ENCODE peak calls at places on chromosomes 5 and 9, in eight cellular contexts. F, P, V, U, G, A, X and M are unnamed samples.

GRCh38 chr9:85114799-85115198 is 445.3 kb downstream of the NTRK2 start:
- DNase-seq in U (no peak), A (no peak), X (no peak), F (no peak), G (no peak), P (no peak), V (no peak), M (no peak)

GRCh38 chr9:71762900-71763653 is 5.2 kb downstream of the CEMIP2 start:
- DNase-seq in F (no peak), X (no peak), U (no peak), A (peak; percentile 68), V (peak; percentile 20), G (no peak), P (no peak), M (no peak)

GRCh38 chr5:149838881-149839739 is 105.5 kb downstream of the PDE6A start:
- DNase-seq in X (no peak), F (no peak), P (no peak), V (peak; percentile 64), U (no peak), A (no peak), G (peak; percentile 50), M (no peak)

GRCh38 chr5:6201626-6202025 is 176.7 kb downstream of the MED10 start:
- DNase-seq in A (no peak), F (no peak), G (no peak), V (peak; percentile 11), X (no peak), U (no peak), P (no peak), M (no peak)

GRCh38 chr9:84875193-84875592 is 205.7 kb downstream of the NTRK2 start:
- DNase-seq in V (no peak), P (no peak), A (no peak), U (no peak), F (peak; percentile 1), X (no peak), G (no peak), M (no peak)

GRCh38 chr9:109098960-109099308 is 20.8 kb downstream of the TMEM245 start:
- DNase-seq in P (no peak), U (no peak), X (no peak), A (no peak), G (no peak), F (no peak), V (no peak), M (no peak)

GRCh38 chr5:122532035-122532434 is 220.0 kb downstream of the SNCAIP start:
- DNase-seq in U (no peak), G (no peak), A (no peak), X (no peak), P (no peak), F (no peak), V (no peak), M (no peak)

GRCh38 chr5:138441221-138441620 is 2.4 kb downstream of the REEP2 start:
- DNase-seq in X (no peak), G (no peak), A (no peak), P (no peak), F (no peak), U (no peak), V (no peak), M (no peak)

GRCh38 chr5:133985540-133986180 is 17.2 kb upstream of the C5orf15 start:
- DNase-seq in U (no peak), F (no peak), A (no peak), V (no peak), X (no peak), P (no peak), G (no peak), M (no peak)

GRCh38 chr5:147538232-147538631 is 28.4 kb upstream of the DPYSL3 start:
- DNase-seq in V (peak; percentile 62), U (no peak), X (no peak), P (no peak), F (no peak), A (no peak), G (no peak), M (no peak)

GRCh38 chr5:163503106-163504090 is 2.0 kb upstream of the MAT2B start:
- DNase-seq in V (peak; percentile 76), A (no peak), U (no peak), P (peak; percentile 90), G (no peak), X (peak; percentile 23), F (peak; percentile 39), M (peak; percentile 21)

GRCh38 chr5:176793736-176794135 is 16.6 kb upstream of the UNC5A start:
- DNase-seq in A (no peak), F (no peak), V (no peak), X (no peak), U (peak; percentile 21), G (no peak), P (no peak), M (no peak)

GRCh38 chr5:6454628-6455053 is 6.0 kb downstream of the UBE2QL1 start:
- DNase-seq in A (no peak), U (no peak), X (no peak), P (no peak), G (no peak), F (no peak), V (no peak), M (no peak)

GRCh38 chr9:119369670-119370366 is 583 bp upstream of the BRINP1 start:
- DNase-seq in F (no peak), U (no peak), P (no peak), X (no peak), A (no peak), G (no peak), V (no peak), M (no peak)

GRCh38 chr9:82031538-82032280 is 43.1 kb downstream of the SPATA31D1 start:
- DNase-seq in G (peak; percentile 60), U (no peak), A (peak; percentile 75), X (no peak), F (no peak), P (peak; percentile 56), V (peak; percentile 69), M (no peak)

GRCh38 chr5:160001457-160001856 is 7.5 kb upstream of the TTC1 start:
- DNase-seq in G (no peak), X (no peak), U (peak; percentile 67), V (no peak), F (no peak), A (no peak), P (no peak), M (no peak)

GRCh38 chr5:180098991-180099732 is 27.6 kb upstream of the RNF130 start:
- DNase-seq in G (no peak), A (no peak), X (no peak), F (no peak), P (no peak), U (no peak), V (no peak), M (no peak)

GRCh38 chr9:126317513-126317912 is 9.1 kb upstream of the MVB12B start:
- DNase-seq in P (peak; percentile 62), X (no peak), U (no peak), G (no peak), V (no peak), A (no peak), F (peak; percentile 48), M (peak; percentile 21)

GRCh38 chr5:173750538-173751265 is 134.3 kb upstream of the BOD1 start:
- DNase-seq in F (no peak), X (no peak), P (no peak), V (no peak), U (no peak), A (no peak), G (no peak), M (no peak)

GRCh38 chr9:97983524-97984187 is 515 bp downstream of the ANP32B start:
- DNase-seq in U (peak; percentile 24), A (no peak), F (peak; percentile 58), X (no peak), P (peak; percentile 62), V (peak; percentile 24), G (no peak), M (peak; percentile 75)

GRCh38 chr5:116038817-116039216 is 6.5 kb downstream of the ARL14EPL start:
- DNase-seq in V (no peak), F (peak; percentile 11), A (no peak), P (peak; percentile 90), X (no peak), G (no peak), U (no peak), M (peak; percentile 66)

GRCh38 chr5:143788401-143788800 is 23.6 kb upstream of the HMHB1 start:
- DNase-seq in A (no peak), X (no peak), P (no peak), G (no peak), U (no peak), V (no peak), F (no peak), M (no peak)

GRCh38 chr9:34139477-34140146 is 13.1 kb upstream of the DCAF12 start:
- DNase-seq in V (peak; percentile 89), A (peak; percentile 81), X (peak; percentile 2), F (no peak), U (no peak), G (peak; percentile 67), P (peak; percentile 56), M (no peak)

GRCh38 chr5:38184627-38185026 is 73.7 kb upstream of the EGFLAM start:
- DNase-seq in X (no peak), A (no peak), G (no peak), F (no peak), P (no peak), U (no peak), V (no peak), M (no peak)

GRCh38 chr5:169223595-169223953 is 77.4 kb downstream of the SLIT3 start:
- DNase-seq in F (no peak), A (peak; percentile 20), U (no peak), P (no peak), X (no peak), G (no peak), V (peak; percentile 66), M (no peak)

GRCh38 chr9:93136011-93136440 is 2.0 kb upstream of the NINJ1 start:
- DNase-seq in X (no peak), G (no peak), V (no peak), F (no peak), U (no peak), P (no peak), A (no peak), M (no peak)

GRCh38 chr5:80961376-80962281 is 1.5 kb downstream of the RASGRF2 start:
- DNase-seq in X (no peak), U (no peak), G (no peak), V (no peak), F (peak; percentile 56), P (peak; percentile 4), A (no peak), M (no peak)

GRCh38 chr9:134026561-134026960 is 1.3 kb downstream of the BRD3OS start:
- DNase-seq in X (no peak), F (no peak), U (no peak), A (no peak), V (no peak), G (no peak), P (no peak), M (no peak)